ENCODE peak calls at places on chromosome 9, in ten cellular contexts. B is esophagus squamous epithelium; H is naive thymus-derived CD4-positive, alpha-beta T cell; J is stimulated activated CD4-positive, alpha-beta T cell treated with anti-CD3 and anti-CD28 coated beads, Interleukin-1b, Interleukin-23, amount 100 ng/mL, for 24 hours; G is activated CD4-positive, alpha-beta memory T cell treated with anti-CD3 and anti-CD28 coated beads for 36 hours; F is mesothelial cell of epicardium; Z is NCI-H1092; W is fibroblast of lung; V is NCI-H1436 treated with DMSO at 0.1 percent for 48 hours; K is A549. I is an unnamed sample.

GRCh38 chr9:131943397-131943796 is 136.3 kb downstream of the MED27 start:
- DNase-seq in B (no peak), H (no peak), J (no peak), G (no peak), F (no peak), Z (no peak), W (no peak), V (peak), K (no peak), I (no peak)

GRCh38 chr9:113875917-113876805 is at the start of gene ZNF618:
- DNase-seq in B (no peak), H (no peak), J (peak), G (peak), F (peak), Z (no peak), W (peak), V (no peak), K (peak), I (peak)

GRCh38 chr9:79637180-79637925 is 65.6 kb downstream of the TLE4 start:
- DNase-seq in B (no peak), H (no peak), J (no peak), G (no peak), F (no peak), Z (no peak), W (no peak), V (no peak), K (no peak), I (peak)

GRCh38 chr9:76302947-76303550 is 91.2 kb downstream of the RFK start:
- DNase-seq in B (no peak), H (peak), J (no peak), G (no peak), F (no peak), Z (peak), W (peak), V (no peak), K (peak), I (peak)

GRCh38 chr9:20623021-20623747 is 885 bp upstream of the MLLT3 start:
- DNase-seq in B (no peak), H (peak), J (peak), G (peak), F (no peak), Z (peak), W (no peak), V (no peak), K (peak), I (no peak)

GRCh38 chr9:132486706-132487350 is 76.8 kb downstream of the CFAP77 start:
- DNase-seq in B (no peak), H (peak), J (no peak), G (peak), F (no peak), Z (no peak), W (no peak), V (no peak), K (no peak), I (no peak)

GRCh38 chr9:87787735-87788134 is 61.8 kb downstream of the CTSL start:
- DNase-seq in B (no peak), H (no peak), J (no peak), G (no peak), F (no peak), Z (no peak), W (no peak), V (no peak), K (peak), I (peak)

GRCh38 chr9:98888794-98889495 is 54.8 kb upstream of the COL15A1 start:
- DNase-seq in B (no peak), H (no peak), J (no peak), G (no peak), F (no peak), Z (no peak), W (peak), V (no peak), K (no peak), I (no peak)

GRCh38 chr9:119639287-119639955 is 270.2 kb upstream of the BRINP1 start:
- DNase-seq in B (no peak), H (no peak), J (no peak), G (no peak), F (no peak), Z (no peak), W (no peak), V (no peak), K (no peak), I (no peak)

GRCh38 chr9:137392232-137393007 is 30.5 kb downstream of the EXD3 start:
- DNase-seq in B (no peak), H (no peak), J (no peak), G (no peak), F (no peak), Z (no peak), W (no peak), V (no peak), K (no peak), I (no peak)

GRCh38 chr9:107638922-107639321 is 149.4 kb upstream of the KLF4 start:
- DNase-seq in B (no peak), H (no peak), J (no peak), G (no peak), F (no peak), Z (no peak), W (peak), V (peak), K (no peak), I (peak)

GRCh38 chr9:33377089-33377715 is 25.2 kb downstream of the AQP7 start:
- DNase-seq in B (no peak), H (no peak), J (no peak), G (no peak), F (no peak), Z (no peak), W (no peak), V (no peak), K (no peak), I (no peak)

GRCh38 chr9:85269811-85270210 is 471.9 kb downstream of the AGTPBP1 start:
- DNase-seq in B (no peak), H (no peak), J (no peak), G (no peak), F (no peak), Z (no peak), W (no peak), V (no peak), K (no peak), I (no peak)

GRCh38 chr9:121783523-121784507 is 132.4 kb downstream of the DAB2IP start:
- DNase-seq in B (no peak), H (peak), J (no peak), G (peak), F (peak), Z (no peak), W (no peak), V (no peak), K (no peak), I (no peak)

GRCh38 chr9:127903557-127904475 is 4.4 kb upstream of the ST6GALNAC6 start:
- DNase-seq in B (no peak), H (peak), J (peak), G (peak), F (no peak), Z (no peak), W (no peak), V (no peak), K (no peak), I (no peak)

GRCh38 chr9:134598884-134599245 is 42.7 kb upstream of the COL5A1 start:
- DNase-seq in B (no peak), H (no peak), J (no peak), G (no peak), F (no peak), Z (no peak), W (no peak), V (no peak), K (no peak), I (no peak)

GRCh38 chr9:94675008-94675841 is 35.9 kb upstream of the FBP1 start:
- DNase-seq in B (no peak), H (no peak), J (no peak), G (no peak), F (no peak), Z (no peak), W (peak), V (no peak), K (no peak), I (no peak)

GRCh38 chr9:116288658-116289057 is 135.1 kb downstream of the PAPPA start:
- DNase-seq in B (no peak), H (no peak), J (no peak), G (no peak), F (no peak), Z (no peak), W (peak), V (no peak), K (peak), I (peak)

GRCh38 chr9:136089697-136090045 is 5.4 kb downstream of the NACC2 start:
- DNase-seq in B (no peak), H (peak), J (no peak), G (no peak), F (no peak), Z (no peak), W (peak), V (no peak), K (no peak), I (peak)

GRCh38 chr9:106728860-106729259 is 134.1 kb upstream of the ZNF462 start:
- DNase-seq in B (no peak), H (no peak), J (no peak), G (no peak), F (no peak), Z (no peak), W (no peak), V (no peak), K (no peak), I (no peak)

GRCh38 chr9:36575411-36575882 is 2.8 kb downstream of the MELK start:
- DNase-seq in B (no peak), H (no peak), J (no peak), G (no peak), F (no peak), Z (no peak), W (peak), V (no peak), K (no peak), I (peak)

GRCh38 chr9:110650261-110650660 is 18.3 kb upstream of the MUSK start:
- DNase-seq in B (no peak), H (no peak), J (no peak), G (no peak), F (no peak), Z (no peak), W (peak), V (no peak), K (no peak), I (peak)

GRCh38 chr9:136900988-136901515 is 14.7 kb downstream of the TRAF2 start:
- DNase-seq in B (no peak), H (no peak), J (no peak), G (no peak), F (no peak), Z (no peak), W (no peak), V (no peak), K (no peak), I (no peak)

GRCh38 chr9:135746565-135746964 is 44.6 kb downstream of the KCNT1 start:
- DNase-seq in B (no peak), H (no peak), J (no peak), G (no peak), F (no peak), Z (no peak), W (no peak), V (no peak), K (no peak), I (no peak)

GRCh38 chr9:86126998-86127972 is 27.9 kb upstream of the GOLM1 start:
- DNase-seq in B (no peak), H (no peak), J (no peak), G (no peak), F (no peak), Z (peak), W (peak), V (peak), K (peak), I (peak)

I was measured in HCEC 1CT.